ENCODE peak calls at places on chromosomes 12 and 14, in nine cellular contexts. P is aorta, Y is NCI-H1048, K is NCI-H2107, G is psoas muscle, U is NCI-H2081, D is MV-4-11, I is neuronal stem cell, Z is mesenteric fat pad. V is an unnamed sample.

GRCh38 chr14:79576434-79576833 is 634.9 kb downstream of the DIO2 start:
- DNase-seq in P (no peak), Y (no peak), K (no peak), G (no peak), U (no peak), D (no peak), I (no peak), Z (no peak), V (no peak)

GRCh38 chr12:109256011-109256410 is 53.1 kb downstream of the FOXN4 start:
- DNase-seq in P (no peak), Y (no peak), K (no peak), G (no peak), U (no peak), D (no peak), I (no peak), Z (no peak), V (no peak)

GRCh38 chr12:57521475-57522018 is 1.1 kb upstream of the MBD6 start:
- DNase-seq in P (no peak), Y (no peak), K (no peak), G (peak), U (no peak), D (no peak), I (peak), Z (no peak), V (no peak)

GRCh38 chr12:39632670-39633069 is 13.1 kb upstream of the ABCD2 start:
- DNase-seq in P (no peak), Y (no peak), K (no peak), G (no peak), U (no peak), D (no peak), I (no peak), Z (no peak), V (peak)

GRCh38 chr12:122951406-122951805 is 14.9 kb downstream of the ABCB9 start:
- DNase-seq in P (no peak), Y (no peak), K (no peak), G (no peak), U (no peak), D (no peak), I (no peak), Z (no peak), V (no peak)

GRCh38 chr12:64180951-64181350 is 41.1 kb downstream of the KICS2 start:
- DNase-seq in P (no peak), Y (no peak), K (no peak), G (no peak), U (no peak), D (no peak), I (no peak), Z (no peak), V (no peak)

GRCh38 chr14:63011609-63012008 is 33.6 kb downstream of the KCNH5 start:
- DNase-seq in P (no peak), Y (no peak), K (no peak), G (no peak), U (no peak), D (no peak), I (no peak), Z (no peak), V (no peak)

GRCh38 chr12:50239355-50239891 is 43.9 kb downstream of the LIMA1 start:
- DNase-seq in P (no peak), Y (no peak), K (no peak), G (no peak), U (no peak), D (no peak), I (no peak), Z (no peak), V (no peak)

GRCh38 chr12:57693317-57693658 is 644 bp upstream of the OS9 start:
- DNase-seq in P (no peak), Y (no peak), K (no peak), G (no peak), U (no peak), D (no peak), I (no peak), Z (no peak), V (no peak)

GRCh38 chr12:50659690-50660424 is 104.0 kb upstream of the ATF1 start:
- DNase-seq in P (no peak), Y (no peak), K (no peak), G (no peak), U (peak), D (no peak), I (no peak), Z (no peak), V (no peak)

GRCh38 chr14:77327111-77327510 is 6.3 kb downstream of the GSTZ1 start:
- DNase-seq in P (no peak), Y (no peak), K (no peak), G (no peak), U (no peak), D (no peak), I (no peak), Z (no peak), V (no peak)

GRCh38 chr12:39643052-39643451 is 23.4 kb upstream of the ABCD2 start:
- DNase-seq in P (no peak), Y (no peak), K (no peak), G (no peak), U (no peak), D (no peak), I (no peak), Z (no peak), V (no peak)

GRCh38 chr14:97311411-97311810 is 514.2 kb downstream of the VRK1 start:
- DNase-seq in P (no peak), Y (no peak), K (no peak), G (no peak), U (no peak), D (no peak), I (no peak), Z (no peak), V (no peak)

GRCh38 chr12:76820888-76821482 is 57.1 kb downstream of the ZDHHC17 start:
- DNase-seq in P (no peak), Y (no peak), K (no peak), G (no peak), U (peak), D (peak), I (peak), Z (no peak), V (peak)

GRCh38 chr14:75205586-75205985 is 29.2 kb upstream of the TMED10 start:
- DNase-seq in P (no peak), Y (no peak), K (no peak), G (no peak), U (no peak), D (peak), I (no peak), Z (no peak), V (peak)

GRCh38 chr12:52585951-52586350 is 12.3 kb upstream of the KRT74 start:
- DNase-seq in P (no peak), Y (no peak), K (no peak), G (no peak), U (no peak), D (no peak), I (no peak), Z (peak), V (no peak)

GRCh38 chr12:89405626-89406342 is 53.5 kb upstream of the DUSP6 start:
- DNase-seq in P (no peak), Y (no peak), K (no peak), G (no peak), U (no peak), D (no peak), I (no peak), Z (no peak), V (no peak)

GRCh38 chr14:69288001-69288771 is 28.2 kb downstream of the GALNT16 start:
- DNase-seq in P (no peak), Y (no peak), K (peak), G (peak), U (no peak), D (peak), I (no peak), Z (peak), V (no peak)

V was measured in Kasumi-1.